ENCODE peak calls at places on chromosome 21, in eight cellular contexts. K is ovary; M is GM23338; D is epithelial cell of esophagus; J is MM.1S; G is CD8-positive, alpha-beta T cell; B is transverse colon; V is fibroblast of lung. R is an unnamed sample.

GRCh38 chr21:26210614-26211013 is 40.0 kb upstream of the APP start:
- DNase-seq in J (no peak), G (no peak), D (peak), V (no peak), B (no peak), K (no peak), M (no peak), R (no peak)

GRCh38 chr21:26842300-26842699 is 2.9 kb downstream of the ADAMTS1 start:
- DNase-seq in K (peak), B (no peak), M (no peak), G (no peak), D (no peak), V (peak), J (no peak), R (peak)

GRCh38 chr21:41585199-41585994 is 77.4 kb upstream of the TMPRSS2 start:
- DNase-seq in V (no peak), D (no peak), B (no peak), M (no peak), J (no peak), G (no peak), K (no peak), R (no peak)

GRCh38 chr21:41559658-41560599 is 52.0 kb upstream of the TMPRSS2 start:
- DNase-seq in G (no peak), K (no peak), V (peak), J (no peak), M (no peak), B (no peak), D (no peak), R (peak)

GRCh38 chr21:29235714-29236197 is 63.0 kb upstream of the BACH1 start:
- DNase-seq in D (no peak), M (no peak), G (no peak), B (no peak), J (peak), K (no peak), V (no peak), R (no peak)

GRCh38 chr21:41962425-41962966 is 8.7 kb upstream of the C2CD2 start:
- DNase-seq in G (no peak), M (no peak), J (no peak), D (no peak), V (no peak), B (no peak), K (peak), R (no peak)

GRCh38 chr21:34877485-34878128 is 171.5 kb downstream of the RUNX1 start:
- DNase-seq in K (no peak), M (no peak), D (peak), G (no peak), J (no peak), V (no peak), B (peak), R (no peak)

GRCh38 chr21:34688145-34688544 is 19.4 kb downstream of the CLIC6 start:
- DNase-seq in M (peak), J (no peak), G (no peak), V (no peak), K (peak), B (no peak), D (peak), R (peak)

GRCh38 chr21:34889287-34889536 is 159.9 kb downstream of the RUNX1 start:
- DNase-seq in J (peak), G (peak), K (peak), M (peak), V (peak), D (peak), B (peak), R (peak)

GRCh38 chr21:27480841-27481261 is 514.0 kb upstream of the ADAMTS5 start:
- DNase-seq in V (peak), D (peak), B (no peak), J (peak), G (no peak), M (no peak), K (no peak), R (peak)

GRCh38 chr21:27571706-27572105 is 604.8 kb upstream of the ADAMTS5 start:
- DNase-seq in D (peak), J (no peak), V (peak), G (no peak), B (no peak), M (no peak), K (no peak), R (peak)

DNA sequence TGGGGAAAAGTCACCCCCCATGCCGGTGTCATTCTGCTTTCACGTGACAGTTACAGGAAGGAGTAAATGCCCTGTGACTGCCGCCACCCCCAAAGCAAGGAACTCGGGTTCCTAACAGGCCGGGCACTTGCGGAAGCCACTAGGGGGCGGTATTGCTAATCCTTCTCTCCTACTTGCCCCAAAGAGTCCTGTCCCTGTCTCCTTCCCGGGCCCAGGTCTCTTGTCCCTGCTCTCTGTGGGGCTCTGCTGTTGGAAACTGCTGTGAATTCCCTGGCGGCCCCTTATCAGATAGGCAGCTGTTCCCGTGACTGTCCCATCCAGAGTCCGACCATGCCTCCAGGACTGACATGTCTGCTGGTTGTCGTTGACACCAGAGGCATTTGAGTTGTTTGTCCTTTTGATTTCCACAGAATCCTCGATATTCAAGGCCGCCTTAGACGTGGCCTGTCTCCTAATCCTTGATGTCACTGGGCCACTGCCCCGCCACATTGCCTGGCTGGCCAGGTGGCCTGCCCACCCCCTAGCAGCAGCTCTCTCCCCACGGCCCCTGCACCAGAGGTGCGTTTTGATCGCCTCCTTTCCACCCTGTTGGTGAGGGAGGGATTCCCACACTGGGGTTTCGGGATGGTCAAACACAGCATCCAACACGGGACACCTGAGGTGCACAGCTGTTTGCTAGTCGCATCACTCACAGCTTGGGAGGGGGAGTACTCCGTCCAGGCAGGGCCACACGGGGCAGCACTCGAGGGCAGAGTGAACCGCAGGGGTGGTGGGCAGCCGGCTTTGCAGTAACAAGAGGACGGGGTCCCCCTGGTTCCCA is 37.3 kb downstream of the CHAF1B start:
- DNase-seq in V (peak), D (peak), B (peak), G (no peak), K (peak), J (peak), M (peak), R (peak)
- TF ChIP-seq CTCF in V (peak), D (peak), B (peak), G (peak), K (no peak), J (peak), M (peak), R (peak)

GRCh38 chr21:33069645-33069993 is 322 bp upstream of the OLIG1 start:
- DNase-seq in G (no peak), B (no peak), J (no peak), K (no peak), V (no peak), D (no peak), M (no peak), R (no peak)

GRCh38 chr21:33069243-33069642 is 698 bp upstream of the OLIG1 start:
- DNase-seq in M (no peak), B (no peak), G (no peak), D (no peak), V (no peak), K (no peak), J (no peak), R (no peak)

GRCh38 chr21:33070921-33071877 is 1.3 kb downstream of the OLIG1 start:
- DNase-seq in K (no peak), D (peak), M (peak), B (no peak), G (no peak), J (peak), V (peak), R (no peak)

GRCh38 chr21:33069994-33070811 is at the start of gene OLIG1:
- DNase-seq in J (no peak), D (peak), M (peak), V (peak), B (no peak), G (no peak), K (peak), R (peak)

GRCh38 chr21:33071878-33072306 is 2.0 kb downstream of the OLIG1 start:
- DNase-seq in D (peak), V (peak), B (no peak), G (no peak), M (peak), J (peak), K (no peak), R (peak)
- H3K4me3 ChIP-seq in D (no peak), V (peak), B (peak), G (peak), M (peak), J (peak), K (peak), R (no peak)

DNA sequence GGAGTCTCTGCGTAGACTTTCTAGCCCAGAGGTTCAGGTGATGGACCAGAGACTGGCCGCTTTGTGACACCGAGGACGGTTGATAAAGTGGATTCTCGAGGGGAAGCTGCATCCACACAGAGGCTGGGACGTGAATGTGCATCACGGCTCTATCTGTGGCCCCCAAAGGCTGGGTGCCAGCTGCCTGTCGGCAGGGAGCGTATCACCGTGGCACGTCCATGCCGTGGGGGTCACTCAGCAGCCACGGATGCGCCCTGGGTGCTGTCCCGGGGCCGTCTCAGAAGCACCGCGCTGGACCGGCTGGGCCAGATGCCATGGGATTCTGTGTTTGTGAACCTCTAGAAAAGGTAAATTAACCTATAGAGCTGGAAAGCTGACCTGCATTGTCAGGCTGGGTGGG is 57.2 kb upstream of the TRAPPC10 start:
- DNase-seq in V (no peak), M (no peak), G (no peak), K (no peak), B (no peak), D (no peak), J (no peak), R (no peak)
- TF ChIP-seq CTCF in V (no peak), M (no peak), G (no peak), K (no peak), B (no peak), D (no peak), J (no peak), R (no peak)

GRCh38 chr21:46320331-46320801 is 3.3 kb downstream of the C21orf58 start:
- DNase-seq in J (no peak), K (no peak), M (no peak), B (no peak), V (no peak), D (no peak), G (no peak), R (peak)
- H3K4me3 ChIP-seq in J (no peak), K (no peak), M (peak), B (no peak), V (no peak), D (no peak), G (no peak), R (no peak)

GRCh38 chr21:38631676-38632075 is 133.4 kb upstream of the ERG start:
- DNase-seq in B (no peak), D (peak), M (no peak), K (no peak), V (peak), J (no peak), G (no peak), R (peak)

GRCh38 chr21:38626311-38626710 is 128.0 kb upstream of the ERG start:
- DNase-seq in D (no peak), J (no peak), M (no peak), V (no peak), G (no peak), B (no peak), K (no peak), R (peak)

GRCh38 chr21:38631171-38631570 is 132.9 kb upstream of the ERG start:
- DNase-seq in M (no peak), D (peak), B (no peak), K (no peak), J (no peak), G (no peak), V (peak), R (peak)

GRCh38 chr21:38625000-38625399 is 126.7 kb upstream of the ERG start:
- DNase-seq in G (no peak), M (no peak), V (no peak), K (no peak), B (no peak), D (no peak), J (no peak), R (no peak)

GRCh38 chr21:38628426-38628825 is 130.1 kb upstream of the ERG start:
- DNase-seq in K (no peak), B (no peak), M (peak), G (no peak), V (no peak), D (no peak), J (no peak), R (no peak)
- TF ChIP-seq CTCF in K (no peak), B (no peak), M (peak), G (no peak), V (no peak), D (no peak), J (no peak), R (no peak)

GRCh38 chr21:17003763-17004373 is 509.0 kb upstream of the CXADR start:
- DNase-seq in D (peak), M (no peak), K (no peak), B (no peak), V (peak), G (no peak), J (peak), R (peak)
- H3K4me3 ChIP-seq in D (no peak), M (no peak), K (peak), B (no peak), V (peak), G (no peak), J (peak), R (peak)

GRCh38 chr21:39377444-39378050 is 28.7 kb upstream of the HMGN1 start:
- DNase-seq in G (no peak), D (peak), J (no peak), M (peak), V (peak), B (no peak), K (no peak), R (no peak)
- TF ChIP-seq CTCF in G (no peak), D (peak), J (no peak), M (no peak), V (no peak), B (no peak), K (no peak), R (no peak)

DNA sequence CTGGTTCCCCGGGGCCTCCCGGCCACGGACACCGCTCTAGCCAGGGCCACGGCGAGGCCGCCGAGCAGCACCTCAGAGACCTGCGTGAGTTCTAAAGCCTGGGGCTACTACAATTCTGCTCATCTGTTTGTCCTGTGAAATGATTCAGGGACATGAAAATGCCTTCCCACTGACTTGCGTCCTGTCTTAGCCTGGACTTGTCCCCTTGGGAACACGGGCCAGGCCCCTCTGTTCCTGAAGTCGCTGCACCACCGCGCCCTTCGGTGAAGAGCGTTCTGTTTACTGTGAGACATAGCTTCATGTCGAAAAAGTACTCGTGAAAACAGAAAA is 11.9 kb downstream of the YBEY start:
- DNase-seq in K (no peak), M (no peak), J (no peak), G (no peak), V (no peak), B (no peak), D (peak), R (no peak)
- H3K4me3 ChIP-seq in K (peak), M (peak), J (no peak), G (peak), V (no peak), B (peak), D (peak), R (no peak)